ENCODE peak calls at places on chromosomes 11 and 22, in five cellular contexts. F is OCI-LY7; M is CD8-positive, alpha-beta T cell; J is HCT116; C is GM23338. H is an unnamed sample.

GRCh38 chr22:22687638-22688500 is 43.5 kb downstream of the GGTLC2 start:
- DNase-seq in F (peak), M (peak), J (no peak), C (peak), H (peak)

GRCh38 chr11:30855383-30856006 is 269.3 kb upstream of the MPPED2 start:
- DNase-seq in F (peak), M (no peak), J (no peak), C (no peak), H (no peak)

GRCh38 chr11:30485222-30485621 is 100.9 kb downstream of the MPPED2 start:
- DNase-seq in F (no peak), M (no peak), J (no peak), C (no peak), H (no peak)

GRCh38 chr11:86949995-86950993 is 4.9 kb downstream of the FZD4 start:
- DNase-seq in F (no peak), M (no peak), J (no peak), C (no peak), H (no peak)

GRCh38 chr11:128728767-128729587 is 35.1 kb downstream of the FLI1 start:
- DNase-seq in F (peak), M (peak), J (no peak), C (no peak), H (no peak)

GRCh38 chr11:1570896-1571759 is 943 bp downstream of the DUSP8 start:
- DNase-seq in F (no peak), M (peak), J (no peak), C (peak), H (peak)

GRCh38 chr22:29689872-29690213 is 30.0 kb upstream of the CABP7 start:
- DNase-seq in F (peak), M (peak), J (no peak), C (peak), H (peak)

GRCh38 chr22:40588726-40589125 is 47.8 kb downstream of the MRTFA start:
- DNase-seq in F (no peak), M (no peak), J (no peak), C (no peak), H (no peak)

GRCh38 chr11:65456418-65456817 is 33.8 kb downstream of the NEAT1 start:
- DNase-seq in F (no peak), M (no peak), J (no peak), C (no peak), H (no peak)

GRCh38 chr11:43376594-43376993 is 17.9 kb downstream of the TTC17 start:
- DNase-seq in F (no peak), M (no peak), J (no peak), C (no peak), H (no peak)

GRCh38 chr11:47147250-47147649 is 29.4 kb downstream of the ARFGAP2 start:
- DNase-seq in F (no peak), M (no peak), J (no peak), C (peak), H (no peak)

GRCh38 chr11:74008373-74009229 is at the start of gene UCP3:
- DNase-seq in F (no peak), M (no peak), J (no peak), C (no peak), H (no peak)

GRCh38 chr22:39519681-39520053 is 695 bp upstream of the ATF4 start:
- DNase-seq in F (peak), M (peak), J (no peak), C (peak), H (no peak)

GRCh38 chr11:73653996-73654395 is 7.6 kb downstream of the PLEKHB1 start:
- DNase-seq in F (no peak), M (no peak), J (no peak), C (no peak), H (no peak)

GRCh38 chr22:32494971-32495370 is 20.4 kb downstream of the FBXO7 start:
- DNase-seq in F (no peak), M (no peak), J (no peak), C (no peak), H (no peak)

GRCh38 chr22:25939384-25939783 is 197.4 kb downstream of the MYO18B start:
- DNase-seq in F (no peak), M (no peak), J (no peak), C (no peak), H (no peak)

GRCh38 chr11:113350646-113351045 is 36.3 kb downstream of the TTC12 start:
- DNase-seq in F (no peak), M (no peak), J (no peak), C (no peak), H (no peak)

GRCh38 chr11:64814712-64815187 is 4.4 kb upstream of the MEN1 start:
- DNase-seq in F (peak), M (no peak), J (no peak), C (no peak), H (no peak)

GRCh38 chr11:134124660-134125451 is 56.0 kb downstream of the JAM3 start:
- DNase-seq in F (no peak), M (no peak), J (no peak), C (peak), H (peak)

GRCh38 chr11:119206512-119207299 is 567 bp downstream of the CBL start:
- DNase-seq in F (peak), M (peak), J (no peak), C (peak), H (peak)

DNA sequence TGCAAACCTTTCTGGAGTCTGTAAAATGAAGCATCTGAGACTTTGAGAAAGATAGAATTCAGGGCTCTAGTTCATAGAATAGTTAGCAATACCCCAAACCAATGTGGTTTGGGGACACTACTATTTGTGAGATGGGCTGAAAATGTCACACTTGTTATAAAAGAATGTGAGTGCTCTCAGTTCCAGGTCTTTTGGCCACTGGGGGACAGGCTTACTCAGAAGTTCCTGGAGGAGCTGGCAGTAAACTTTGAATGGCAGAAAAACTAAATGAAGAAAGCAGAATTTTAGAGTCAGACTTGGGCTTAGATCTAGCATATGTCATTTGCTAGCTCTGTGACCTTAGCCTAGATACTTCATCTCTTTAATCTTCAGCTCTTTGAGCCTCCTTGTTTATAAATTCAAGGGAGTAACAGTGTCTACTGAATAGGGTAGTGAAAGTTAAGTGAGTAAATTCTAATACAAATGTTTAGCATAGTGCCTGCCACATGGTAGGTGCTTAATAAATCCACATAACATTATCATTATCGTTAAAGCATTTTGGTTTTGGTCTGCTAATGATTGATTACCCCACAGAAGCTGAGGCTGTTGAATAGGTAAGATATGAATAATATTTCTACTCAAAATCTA is 3.7 kb downstream of the LYVE1 start:
- DNase-seq in F (no peak), M (no peak), J (no peak), C (no peak), H (no peak)
- TF ChIP-seq CTCF in F (peak), M (no peak), J (peak), C (peak), H (no peak)

DNA sequence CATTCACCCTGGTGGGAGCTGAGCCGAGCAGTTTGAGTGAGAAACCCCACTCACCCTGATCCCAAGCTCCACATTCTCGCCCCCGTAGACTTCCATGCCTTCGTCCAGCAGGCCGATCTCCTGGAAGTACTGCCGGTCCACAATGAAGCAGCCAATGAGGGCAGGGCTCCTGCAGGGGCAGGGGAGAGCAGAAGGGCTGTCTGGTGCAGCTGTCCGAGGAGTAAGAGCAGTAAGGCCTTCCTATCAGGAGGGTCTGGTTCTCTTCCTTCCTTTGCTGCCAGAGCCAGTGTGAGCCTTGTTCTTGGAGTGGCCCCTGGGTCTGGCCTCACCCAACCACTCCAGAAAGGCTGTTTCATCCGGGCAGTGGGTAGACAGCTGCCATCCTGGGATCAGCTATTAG is 19.4 kb upstream of the CSNK2A3 start:
- DNase-seq in F (no peak), M (no peak), J (no peak), C (no peak), H (no peak)
- TF ChIP-seq CTCF in F (no peak), M (no peak), J (no peak), C (no peak), H (no peak)

DNA sequence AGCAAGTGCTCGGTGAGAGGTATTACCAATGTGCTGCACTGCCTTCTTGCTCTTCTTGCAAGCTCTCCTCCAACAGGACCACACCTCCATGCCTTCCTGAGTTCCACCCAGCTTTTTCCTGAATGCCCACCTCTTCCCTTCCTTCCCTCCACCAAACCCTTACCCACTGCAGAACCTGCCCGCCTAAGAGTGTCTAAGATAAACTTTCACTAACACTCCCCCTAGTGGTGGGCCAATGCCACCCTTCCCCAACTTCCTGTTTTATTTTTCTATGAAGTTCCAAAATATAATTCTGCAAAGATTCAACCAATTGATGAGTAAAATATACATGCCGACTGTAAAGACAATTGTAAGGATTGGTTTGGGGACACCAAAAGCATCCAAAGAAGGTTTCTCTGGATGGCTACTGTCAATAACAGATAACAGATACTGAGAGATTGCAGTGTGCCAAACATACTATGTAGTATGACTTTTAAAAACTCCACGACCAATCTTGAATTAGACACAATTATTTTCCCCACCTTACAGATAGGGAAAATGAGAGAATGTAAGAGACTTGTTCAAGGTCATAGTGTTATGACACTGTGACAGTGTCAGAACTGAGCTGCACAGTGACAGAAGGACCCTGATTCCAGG is 38.6 kb upstream of the BMAL1 start:
- DNase-seq in F (peak), M (peak), J (peak), C (peak), H (peak)
- TF ChIP-seq CTCF in F (peak), M (peak), J (peak), C (peak), H (peak)

GRCh38 chr11:59756496-59756840 is 1.3 kb downstream of the STX3 start:
- DNase-seq in F (no peak), M (no peak), J (no peak), C (no peak), H (no peak)

GRCh38 chr11:59756845-59757244 is 1.7 kb downstream of the STX3 start:
- DNase-seq in F (no peak), M (no peak), J (peak), C (peak), H (peak)

GRCh38 chr11:59754859-59755700 is at the start of gene STX3:
- DNase-seq in F (peak), M (peak), J (peak), C (peak), H (peak)

GRCh38 chr11:59754494-59754858 is 700 bp upstream of the STX3 start:
- DNase-seq in F (peak), M (peak), J (no peak), C (peak), H (peak)

GRCh38 chr11:59755701-59756495 is 722 bp downstream of the STX3 start:
- DNase-seq in F (no peak), M (peak), J (peak), C (peak), H (peak)
- TF ChIP-seq CTCF in F (no peak), M (no peak), J (no peak), C (no peak), H (no peak)

DNA sequence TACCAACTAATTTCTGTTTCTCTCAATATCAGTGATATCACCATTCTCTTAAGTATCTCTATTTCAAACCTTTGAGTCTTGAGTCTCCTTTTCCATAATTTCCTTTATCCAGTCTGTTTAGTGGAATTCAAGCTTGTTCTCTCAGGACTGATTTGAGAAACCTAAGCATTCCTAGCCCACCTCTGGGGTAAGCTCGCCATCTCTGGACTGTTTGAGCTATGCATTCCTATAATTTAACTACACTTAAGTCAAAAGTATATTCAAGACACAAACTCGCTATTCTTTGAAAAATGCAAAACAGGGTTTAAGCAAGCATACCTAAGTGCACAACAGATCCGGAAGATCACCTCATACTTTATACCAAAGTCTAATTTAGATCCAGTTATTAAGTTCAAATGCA is 2.1 kb upstream of the DLAT start:
- DNase-seq in F (peak), M (no peak), J (no peak), C (peak), H (no peak)
- TF ChIP-seq CTCF in F (peak), M (no peak), J (no peak), C (peak), H (no peak)

GRCh38 chr11:130118165-130118564 is 41.4 kb upstream of the ST14 start:
- DNase-seq in F (peak), M (no peak), J (no peak), C (no peak), H (no peak)

GRCh38 chr11:130112071-130112830 is 42.6 kb downstream of the APLP2 start:
- DNase-seq in F (no peak), M (no peak), J (no peak), C (no peak), H (no peak)

GRCh38 chr11:130115218-130115617 is 44.4 kb upstream of the ST14 start:
- DNase-seq in F (no peak), M (no peak), J (no peak), C (peak), H (no peak)

GRCh38 chr11:130114281-130114680 is 44.6 kb downstream of the APLP2 start:
- DNase-seq in F (peak), M (no peak), J (no peak), C (no peak), H (no peak)

DNA sequence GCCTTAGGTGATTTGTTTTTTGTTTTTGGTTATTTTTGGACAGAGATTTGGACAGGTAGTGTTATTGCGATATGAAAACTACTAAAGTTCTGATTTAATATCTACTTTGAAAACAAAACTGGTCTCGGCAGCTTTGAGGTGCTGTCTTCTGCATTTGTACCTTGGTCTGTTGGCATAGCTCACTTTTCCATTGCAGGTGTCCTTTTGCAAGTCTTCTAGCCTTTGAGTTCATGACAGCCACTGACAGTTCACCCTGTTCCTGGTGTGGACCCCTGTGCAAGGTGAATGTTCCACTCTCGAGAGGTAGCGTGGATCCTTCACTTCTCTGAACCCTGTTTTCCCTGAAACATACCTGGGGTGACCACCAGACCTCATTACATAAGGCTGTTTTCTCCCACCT is 44.9 kb upstream of the ST14 start:
- DNase-seq in F (peak), M (no peak), J (no peak), C (no peak), H (no peak)
- TF ChIP-seq CTCF in F (peak), M (no peak), J (no peak), C (no peak), H (no peak)

GRCh38 chr11:131748146-131749050 is 378.0 kb downstream of the NTM start:
- DNase-seq in F (peak), M (peak), J (no peak), C (peak), H (peak)
- TF ChIP-seq CTCF in F (peak), M (peak), J (no peak), C (peak), H (peak)

DNA sequence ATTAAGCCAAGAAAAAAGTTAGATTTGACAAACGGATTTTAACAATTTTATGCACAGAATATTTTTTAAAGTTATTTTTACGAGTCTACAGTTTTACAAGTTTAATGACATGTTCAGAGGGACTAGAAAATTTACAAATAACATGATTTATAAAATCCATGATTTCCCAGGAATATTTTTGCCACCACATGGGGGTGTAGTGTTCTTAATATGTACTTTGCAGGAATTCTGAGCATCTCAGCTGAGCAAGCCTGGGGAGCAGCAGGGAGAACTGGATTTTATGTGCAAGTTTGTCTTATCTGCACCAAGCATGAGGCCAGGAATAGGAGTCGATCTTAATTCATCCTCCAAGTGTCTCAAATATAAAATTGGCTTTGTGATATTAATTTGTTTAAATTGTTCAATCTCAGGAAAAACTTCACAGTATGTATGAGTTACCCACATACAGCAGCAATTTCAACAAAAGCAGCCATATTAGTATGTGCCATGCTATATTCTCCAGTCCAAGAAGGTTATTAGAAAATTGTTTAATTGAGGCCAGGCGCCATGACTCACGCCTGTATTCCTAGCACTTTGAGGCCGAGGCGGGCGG is 826.3 kb downstream of the DLG2 start:
- DNase-seq in F (no peak), M (no peak), J (peak), C (peak), H (no peak)
- TF ChIP-seq CTCF in F (peak), M (no peak), J (peak), C (peak), H (peak)

GRCh38 chr11:36271794-36272409 is 17.3 kb downstream of the COMMD9 start:
- DNase-seq in F (no peak), M (no peak), J (no peak), C (no peak), H (no peak)
- TF ChIP-seq CTCF in F (no peak), M (no peak), J (no peak), C (peak), H (no peak)

H was measured in nephron progenitor cell.